ENCODE peak calls at places on chromosomes 11 and 22, in seven cellular contexts. M, E, S, Q, Z, T and G are unnamed samples. For H3K36me3, the result is how much of the 10 kb centered on the place peaks cover.

GRCh38 chr22:41862530-41863266 is 29.8 kb downstream of the SREBF2 start:
- DNase-seq in T (no peak), S (no peak), E (no peak), Q (peak), Z (no peak), M (peak), G (no peak)

GRCh38 chr22:44452531-44453420 is 45.3 kb downstream of the RTL6 start:
- DNase-seq in E (no peak), Q (no peak), Z (no peak), S (no peak), T (no peak), M (no peak), G (no peak)

GRCh38 chr22:17260950-17261349 is 41.7 kb upstream of the ADA2 start:
- DNase-seq in S (no peak), M (no peak), Q (no peak), E (peak), Z (no peak), T (no peak), G (no peak)

GRCh38 chr11:34860034-34860433 is 56.1 kb downstream of the APIP start:
- DNase-seq in T (no peak), S (no peak), E (no peak), Q (no peak), M (no peak), Z (no peak), G (peak)

GRCh38 chr11:126335463-126335760 is 20.1 kb upstream of the ST3GAL4 start:
- DNase-seq in S (no peak), T (no peak), M (no peak), Z (no peak), E (no peak), Q (no peak), G (no peak)

GRCh38 chr11:72228229-72228843 is 3.8 kb downstream of the INPPL1 start:
- DNase-seq in Z (no peak), T (no peak), S (no peak), Q (no peak), M (no peak), E (no peak), G (no peak)

GRCh38 chr11:83456075-83456474 is 169.9 kb upstream of the CCDC90B start:
- DNase-seq in M (no peak), E (peak), S (no peak), Q (no peak), Z (no peak), T (no peak), G (peak)

GRCh38 chr22:47795477-47796127 is 1033.2 kb downstream of the TBC1D22A start:
- DNase-seq in S (no peak), E (peak), Q (no peak), Z (no peak), M (no peak), T (no peak), G (no peak)

GRCh38 chr11:119685073-119685746 is 43.8 kb downstream of the NECTIN1 start:
- DNase-seq in E (no peak), T (no peak), M (no peak), Z (no peak), S (no peak), Q (no peak), G (no peak)

GRCh38 chr11:16605440-16605970 is 132.9 kb upstream of the C11orf58 start:
- DNase-seq in M (peak), Q (peak), T (no peak), S (peak), E (peak), Z (no peak), G (no peak)

GRCh38 chr11:123454060-123454651 is 24.1 kb downstream of the GRAMD1B start:
- DNase-seq in E (no peak), M (peak), Z (peak), S (peak), T (no peak), Q (peak), G (no peak)

GRCh38 chr11:73245461-73245860 is 26.7 kb upstream of the P2RY6 start:
- DNase-seq in S (no peak), Z (no peak), T (no peak), E (no peak), Q (no peak), M (no peak), G (no peak)

GRCh38 chr22:37486224-37486845 is at the start of gene MFNG:
- DNase-seq in T (peak), Z (peak), Q (peak), S (no peak), M (peak), E (peak), G (peak)

GRCh38 chr11:130846606-130847005 is 69.7 kb downstream of the SNX19 start:
- DNase-seq in M (no peak), T (no peak), Z (no peak), Q (peak), E (no peak), S (no peak), G (no peak)

GRCh38 chr22:48919187-48919590 is 908.5 kb downstream of the BRD1 start:
- DNase-seq in E (peak), T (no peak), Z (no peak), S (no peak), M (no peak), Q (no peak), G (peak)

GRCh38 chr11:19193916-19194315 is 7.9 kb downstream of the CSRP3 start:
- DNase-seq in Q (no peak), S (no peak), T (no peak), E (no peak), Z (no peak), M (no peak), G (no peak)

GRCh38 chr22:33303109-33303508 is 244.9 kb upstream of the SYN3 start:
- DNase-seq in Q (no peak), T (no peak), Z (no peak), M (no peak), S (no peak), E (no peak), G (no peak)

GRCh38 chr11:83971063-83971462 is 684.9 kb upstream of the CCDC90B start:
- DNase-seq in E (no peak), T (no peak), M (no peak), Z (no peak), S (no peak), Q (peak), G (no peak)

GRCh38 chr11:10109836-10110235 is 184.2 kb downstream of the SBF2 start:
- DNase-seq in Q (peak), M (no peak), S (no peak), E (no peak), Z (no peak), T (no peak), G (no peak)

GRCh38 chr11:11505701-11506100 is 116.1 kb downstream of the GALNT18 start:
- DNase-seq in Z (no peak), T (no peak), Q (no peak), E (no peak), M (no peak), S (no peak), G (no peak)

GRCh38 chr11:47864910-47865309 is 16.8 kb upstream of the NUP160 start:
- DNase-seq in T (no peak), S (no peak), Z (no peak), Q (no peak), M (no peak), E (no peak), G (no peak)

GRCh38 chr11:926341-926916 is 759 bp downstream of the AP2A2 start:
- DNase-seq in M (no peak), Q (peak), Z (no peak), S (peak), E (peak), T (no peak), G (peak)

GRCh38 chr11:95132956-95133355 is 43.3 kb downstream of the ENDOD1 start:
- DNase-seq in Z (no peak), M (no peak), Q (no peak), S (no peak), T (no peak), E (no peak), G (no peak)

GRCh38 chr11:26953770-26954392 is 40.0 kb upstream of the FIBIN start:
- DNase-seq in T (no peak), Q (peak), E (no peak), M (no peak), S (peak), Z (no peak), G (no peak)

GRCh38 chr11:123525072-123525471 is 95.0 kb downstream of the GRAMD1B start:
- DNase-seq in T (no peak), E (no peak), S (no peak), Z (no peak), Q (no peak), M (no peak), G (no peak)

GRCh38 chr11:73322111-73322985 is 14.3 kb downstream of the ARHGEF17 start:
- DNase-seq in E (no peak), T (no peak), S (peak), Q (peak), M (no peak), Z (no peak), G (no peak)

DNA sequence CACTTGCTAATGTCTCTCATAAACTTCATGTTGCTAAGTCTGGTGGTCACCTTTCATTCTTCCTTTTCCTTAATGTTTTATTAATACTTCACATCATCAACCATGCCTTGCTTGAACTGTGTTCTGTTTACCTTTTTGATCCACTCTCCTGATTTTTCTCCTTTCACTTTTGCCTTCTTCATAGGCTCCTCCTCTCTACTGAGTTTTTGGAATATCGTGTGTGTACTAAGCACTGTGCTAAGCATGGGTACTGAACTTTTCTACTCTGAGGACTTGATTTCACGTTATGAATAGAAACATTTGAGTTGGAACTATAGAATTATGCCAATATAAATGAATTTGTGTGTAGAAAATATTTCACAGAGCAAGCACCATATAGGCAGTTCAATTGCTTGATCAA is 90.6 kb downstream of the ATM start:
- DNase-seq in M (no peak), E (no peak), Q (no peak), Z (no peak), T (no peak), S (no peak), G (no peak)
- H3K27ac ChIP-seq in M (no peak), E (no peak), Q (no peak), Z (no peak), T (peak), S (no peak), G (no peak)

DNA sequence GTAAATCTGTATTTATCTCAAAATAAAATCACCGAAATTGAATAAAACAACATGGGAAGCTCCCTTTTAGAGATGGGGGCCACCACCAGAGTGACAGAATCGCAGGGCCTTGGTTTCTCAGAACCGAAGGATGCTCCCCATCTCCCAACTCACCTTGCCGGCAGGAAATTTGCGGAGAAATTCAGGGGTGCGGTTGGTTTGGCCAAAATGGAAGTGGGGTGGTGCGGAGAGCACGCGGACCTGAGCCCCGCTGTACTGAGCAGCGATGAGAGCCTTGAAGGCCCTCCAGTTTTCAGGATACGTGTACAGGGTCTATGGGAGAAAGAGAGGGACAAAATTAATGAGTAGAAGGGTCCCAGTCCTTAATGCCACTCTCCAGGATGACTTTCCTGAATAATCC is 1.3 kb downstream of the EEF1G start:
- DNase-seq in Q (no peak), E (no peak), T (no peak), S (no peak), Z (no peak), M (no peak), G (no peak)
- H3K36me3 ChIP-seq in Q (half or more), E (under half), T (under half), S (half or more), Z (under half), M (under half), G (half or more)

GRCh38 chr11:63764712-63765631 is 3.6 kb downstream of the ZFTA start:
- DNase-seq in S (no peak), T (no peak), Z (no peak), M (no peak), E (peak), Q (no peak), G (no peak)
- H3K27ac ChIP-seq in S (no peak), T (no peak), Z (no peak), M (no peak), E (no peak), Q (no peak), G (no peak)

GRCh38 chr22:29275167-29275566 is 7.1 kb downstream of the EWSR1 start:
- DNase-seq in T (no peak), E (no peak), Q (no peak), Z (no peak), M (no peak), S (no peak), G (no peak)

GRCh38 chr22:29270475-29271271 is 2.6 kb downstream of the EWSR1 start:
- DNase-seq in M (no peak), E (peak), Z (no peak), T (no peak), S (peak), Q (peak), G (no peak)

GRCh38 chr22:29272624-29273023 is 4.6 kb downstream of the EWSR1 start:
- DNase-seq in M (no peak), S (no peak), Q (no peak), T (no peak), Z (no peak), E (no peak), G (no peak)

GRCh38 chr22:29277927-29278326 is 9.9 kb downstream of the EWSR1 start:
- DNase-seq in E (no peak), M (no peak), T (no peak), S (no peak), Q (no peak), Z (no peak), G (no peak)

GRCh38 chr22:29275819-29276565 is 7.9 kb downstream of the EWSR1 start:
- DNase-seq in T (no peak), S (no peak), Q (no peak), E (no peak), M (no peak), Z (no peak), G (no peak)
- H3K36me3 ChIP-seq in T (under half), S (half or more), Q (half or more), E (under half), M (half or more), Z (half or more), G (half or more)

DNA sequence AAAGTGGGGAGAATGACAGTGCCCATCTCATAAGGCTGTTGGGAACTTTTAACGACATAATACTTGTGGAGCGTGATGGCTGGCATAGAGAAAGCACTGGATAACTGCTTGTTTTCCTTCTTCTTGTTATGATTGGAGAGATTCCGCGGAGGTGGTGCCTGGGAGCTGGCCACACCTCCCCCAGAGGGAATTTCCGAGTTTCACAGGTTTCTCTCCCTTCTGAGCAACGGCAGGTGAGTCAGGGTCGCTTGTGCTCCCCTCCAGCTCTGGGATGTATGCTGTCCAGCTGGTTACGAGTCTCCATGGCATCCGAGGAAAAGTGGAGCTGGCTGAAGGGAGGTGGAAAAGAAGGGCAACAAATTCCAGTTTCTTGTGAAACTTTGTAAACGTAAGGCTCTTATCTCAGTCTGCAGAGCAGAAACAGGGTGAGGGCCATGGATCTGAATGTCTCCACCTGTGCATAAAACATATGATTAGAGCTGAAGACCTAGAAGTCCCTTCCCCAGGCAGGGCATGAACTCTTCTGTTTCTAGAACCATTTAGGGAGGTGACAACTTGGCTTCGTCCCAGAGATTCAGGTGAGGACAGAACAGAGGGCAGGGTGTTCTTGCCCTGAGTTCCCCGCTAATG is 10.0 kb upstream of the PLET1 start:
- DNase-seq in S (no peak), T (no peak), M (no peak), E (no peak), Q (no peak), Z (no peak), G (no peak)
- H3K27ac ChIP-seq in S (no peak), T (no peak), M (no peak), E (no peak), Q (no peak), Z (no peak), G (no peak)

GRCh38 chr11:65131417-65131776 is 2.9 kb downstream of the SYVN1 start:
- DNase-seq in Q (no peak), S (no peak), M (no peak), E (no peak), T (no peak), Z (no peak), G (no peak)

GRCh38 chr11:65128182-65129145 is 5.9 kb downstream of the SYVN1 start:
- DNase-seq in M (no peak), E (no peak), T (no peak), S (no peak), Z (no peak), Q (no peak), G (no peak)

GRCh38 chr11:65130631-65131416 is 3.5 kb downstream of the SYVN1 start:
- DNase-seq in M (no peak), Z (no peak), E (no peak), S (no peak), T (no peak), Q (no peak), G (no peak)

GRCh38 chr11:65131895-65132237 is 2.5 kb downstream of the SYVN1 start:
- DNase-seq in Q (no peak), S (no peak), T (no peak), M (no peak), Z (no peak), E (no peak), G (no peak)

GRCh38 chr11:65129649-65130441 is 4.5 kb downstream of the SYVN1 start:
- DNase-seq in T (no peak), M (no peak), Q (no peak), S (no peak), Z (no peak), E (no peak), G (no peak)
- H3K36me3 ChIP-seq in T (under half), M (half or more), Q (half or more), S (half or more), Z (half or more), E (under half), G (half or more)

GRCh38 chr22:19995611-19996339 is 20.8 kb downstream of the ARVCF start:
- DNase-seq in Z (no peak), M (no peak), Q (no peak), S (no peak), T (no peak), E (no peak), G (no peak)
- H3K27ac ChIP-seq in Z (no peak), M (no peak), Q (peak), S (no peak), T (no peak), E (no peak), G (no peak)